ENCODE peak calls at places on chromosomes 1 and 21, in ten cellular contexts. S is M059J; D is nephron progenitor cell; N is breast epithelium; F is activated CD4-positive, alpha-beta T cell treated with anti-CD3 and anti-CD28 coated beads, Interleukin-2, amount 50 U/mL, for 24 hours; K is kidney tubule cell; C is AG09309; Q is trophoblast cell; T is T-cell; H is NCI-H2081. X is an unnamed sample.

GRCh38 chr21:31606081-31606874 is 53.2 kb upstream of the SOD1 start:
- DNase-seq in D (no peak), N (no peak), T (no peak), K (peak; percentile 12), H (no peak), Q (no peak), C (no peak), F (no peak), S (no peak), X (no peak)

GRCh38 chr1:234777850-234778214 is 167.9 kb upstream of the IRF2BP2 start:
- DNase-seq in K (no peak), D (no peak), N (no peak), H (no peak), F (no peak), T (no peak), C (no peak), Q (peak; percentile 10), S (no peak), X (no peak)

GRCh38 chr1:111620412-111620971 is 903 bp downstream of the RAP1A start:
- DNase-seq in H (no peak), C (no peak), S (no peak), T (no peak), K (no peak), F (no peak), N (no peak), Q (peak; percentile 9), D (no peak), X (no peak)

GRCh38 chr1:8167936-8168335 is 141.8 kb upstream of the ERRFI1 start:
- DNase-seq in N (no peak), F (no peak), T (no peak), K (peak; percentile 72), S (peak; percentile 52), Q (no peak), C (no peak), D (no peak), H (no peak), X (no peak)

GRCh38 chr21:14740116-14740515 is 194.0 kb upstream of the SAMSN1 start:
- DNase-seq in C (no peak), T (no peak), N (no peak), S (no peak), F (no peak), K (no peak), H (no peak), Q (no peak), D (no peak), X (no peak)

GRCh38 chr1:42432714-42433113 is 23.1 kb downstream of the ZMYND12 start:
- DNase-seq in D (no peak), C (no peak), T (no peak), K (no peak), N (no peak), S (no peak), Q (peak; percentile 58), H (no peak), F (no peak), X (no peak)

GRCh38 chr1:112637257-112638108 is 17.9 kb downstream of the CAPZA1 start:
- DNase-seq in N (no peak), Q (peak; percentile 91), S (peak; percentile 39), C (no peak), T (no peak), K (peak; percentile 50), F (no peak), D (no peak), H (no peak), X (no peak)

GRCh38 chr1:66679140-66679539 is 73.1 kb upstream of the DYNLT5 start:
- DNase-seq in K (no peak), C (no peak), N (no peak), S (no peak), D (no peak), F (no peak), H (no peak), Q (no peak), T (no peak), X (no peak)

GRCh38 chr1:9658186-9658585 is 6.7 kb downstream of the PIK3CD start:
- DNase-seq in N (no peak), Q (no peak), K (no peak), H (no peak), D (no peak), C (no peak), S (no peak), T (no peak), F (no peak), X (no peak)